ENCODE peak calls at places on chromosomes 13 and 19, in eight cellular contexts. E, I, J, F, O, W, V and S are unnamed samples.

GRCh38 chr19:2273356-2274184 is 8.4 kb downstream of the PEAK3 start:
- DNase-seq in E (peak; percentile 86), I (no peak), J (peak; percentile 84), F (peak; percentile 85), O (peak; percentile 76), W (peak; percentile 89), V (peak; percentile 86), S (no peak)

GRCh38 chr13:83810136-83810535 is 72.1 kb downstream of the SLITRK1 start:
- DNase-seq in E (no peak), I (no peak), J (no peak), F (no peak), O (no peak), W (no peak), V (no peak), S (no peak)

GRCh38 chr13:77345150-77345780 is 18.4 kb upstream of the MYCBP2 start:
- DNase-seq in E (no peak), I (no peak), J (no peak), F (no peak), O (no peak), W (no peak), V (no peak), S (no peak)

GRCh38 chr19:17109962-17110598 is 34.5 kb downstream of the MYO9B start:
- DNase-seq in E (no peak), I (peak; percentile 33), J (peak; percentile 77), F (peak; percentile 75), O (no peak), W (no peak), V (no peak), S (peak; percentile 33)

GRCh38 chr19:12833747-12834417 is 497 bp downstream of the RTBDN start:
- DNase-seq in E (no peak), I (no peak), J (no peak), F (no peak), O (peak; percentile 81), W (no peak), V (no peak), S (no peak)

GRCh38 chr13:47188802-47189201 is 291.9 kb upstream of the HTR2A start:
- DNase-seq in E (no peak), I (no peak), J (no peak), F (no peak), O (no peak), W (no peak), V (no peak), S (no peak)

GRCh38 chr19:51331193-51331592 is 10.7 kb downstream of the VSIG10L start:
- DNase-seq in E (no peak), I (no peak), J (no peak), F (no peak), O (no peak), W (no peak), V (no peak), S (no peak)

GRCh38 chr13:28558126-28558525 is 63.2 kb upstream of the FLT1 start:
- DNase-seq in E (no peak), I (no peak), J (no peak), F (no peak), O (no peak), W (no peak), V (no peak), S (no peak)

GRCh38 chr19:29687244-29687896 is 22.1 kb downstream of the PLEKHF1 start:
- DNase-seq in E (peak; percentile 86), I (peak; percentile 87), J (no peak), F (no peak), O (no peak), W (no peak), V (peak; percentile 52), S (no peak)

GRCh38 chr19:4537953-4538600 is 1.8 kb downstream of the LRG1 start:
- DNase-seq in E (no peak), I (peak; percentile 49), J (no peak), F (no peak), O (no peak), W (no peak), V (no peak), S (no peak)
- TF ChIP-seq POLR2A in E (no peak), I (no peak), J (no peak), F (no peak), O (no peak), W (no peak), V (no peak), S (no peak)

DNA sequence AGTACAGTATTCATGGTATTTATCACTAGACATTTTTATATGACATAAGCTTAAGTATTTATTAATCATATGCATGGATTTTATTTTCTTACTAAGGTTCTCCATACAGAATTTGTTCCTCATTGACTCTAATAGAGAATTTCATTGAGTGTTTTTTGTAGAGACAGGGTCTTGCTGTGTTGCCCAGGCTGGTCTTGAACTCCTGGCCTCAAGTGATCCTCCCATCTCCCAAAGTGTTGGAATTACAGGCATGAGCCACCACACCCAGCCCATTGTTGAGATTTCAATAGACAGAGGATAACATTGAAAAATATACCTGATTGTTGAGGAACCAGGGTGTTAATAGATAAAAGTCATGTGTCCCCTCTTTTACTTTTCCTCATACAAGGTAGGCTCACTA is 26.1 kb downstream of the IPO5 start:
- DNase-seq in E (no peak), I (no peak), J (no peak), F (no peak), O (no peak), W (no peak), V (no peak), S (no peak)
- H3K4me1 ChIP-seq in E (peaks cover 47% of the 10 kb centered on the region), I (peaks cover 45% of the 10 kb centered on the region), J (peaks cover 16% of the 10 kb centered on the region), F (peaks cover 42% of the 10 kb centered on the region), O (peaks cover 4% of the 10 kb centered on the region), W (no peaks in the 10 kb centered on the region), V (peaks cover 33% of the 10 kb centered on the region), S (peaks cover 38% of the 10 kb centered on the region)

GRCh38 chr19:23971598-23971997 is 56.9 kb downstream of the ZNF726 start:
- DNase-seq in E (no peak), I (no peak), J (no peak), F (no peak), O (no peak), W (no peak), V (no peak), S (no peak)
- H3K4me3 ChIP-seq in E (no peak overlapping the region), I (no peak overlapping the region), J (no peak overlapping the region), F (no peak overlapping the region), O (no peak overlapping the region), W (no peak overlapping the region), V (no peak overlapping the region), S (peak overlapping the region; percentile 16)

DNA sequence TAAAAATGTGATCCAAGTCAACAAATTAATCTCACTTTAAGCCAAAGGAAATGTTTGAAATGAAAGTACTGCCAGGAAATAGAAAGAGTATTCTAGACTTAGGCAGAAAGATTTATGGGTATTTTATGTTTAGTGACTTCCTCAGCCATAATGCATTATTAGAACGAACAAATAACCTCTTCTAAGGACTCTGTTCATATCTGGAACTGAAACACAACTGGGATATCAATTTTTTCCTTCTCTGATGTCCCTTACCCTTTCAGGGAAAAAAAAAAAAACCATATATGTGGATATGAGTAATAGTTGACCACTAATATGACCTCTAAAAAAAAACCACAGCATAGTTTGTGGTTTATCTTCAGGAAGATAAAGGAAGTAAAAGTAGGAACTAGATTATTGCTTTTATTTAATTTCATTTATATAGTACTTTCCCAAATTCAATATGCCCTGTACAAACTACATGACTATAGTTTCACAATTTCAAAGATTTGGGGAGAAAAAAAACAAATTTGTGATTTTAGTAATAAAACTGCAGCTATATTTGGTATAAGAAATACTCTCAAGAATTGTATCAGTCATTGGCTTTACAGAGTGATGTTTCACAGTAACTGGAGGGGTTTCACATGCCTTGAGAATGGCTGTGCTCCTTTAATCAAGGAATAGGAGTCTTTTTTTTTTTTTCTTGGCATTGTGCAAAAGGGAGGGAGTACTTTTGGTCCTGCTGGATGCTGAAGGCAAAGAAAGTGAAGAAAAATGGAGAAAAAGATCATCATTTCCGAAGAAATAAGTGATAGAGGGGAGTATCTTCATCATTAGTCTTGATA is 6.6 kb downstream of the ZNF507 start:
- DNase-seq in E (no peak), I (no peak), J (no peak), F (no peak), O (no peak), W (no peak), V (no peak), S (no peak)
- TF ChIP-seq POLR2A in E (no peak), I (no peak), J (no peak), F (no peak), O (no peak), W (no peak), V (no peak), S (no peak)

DNA sequence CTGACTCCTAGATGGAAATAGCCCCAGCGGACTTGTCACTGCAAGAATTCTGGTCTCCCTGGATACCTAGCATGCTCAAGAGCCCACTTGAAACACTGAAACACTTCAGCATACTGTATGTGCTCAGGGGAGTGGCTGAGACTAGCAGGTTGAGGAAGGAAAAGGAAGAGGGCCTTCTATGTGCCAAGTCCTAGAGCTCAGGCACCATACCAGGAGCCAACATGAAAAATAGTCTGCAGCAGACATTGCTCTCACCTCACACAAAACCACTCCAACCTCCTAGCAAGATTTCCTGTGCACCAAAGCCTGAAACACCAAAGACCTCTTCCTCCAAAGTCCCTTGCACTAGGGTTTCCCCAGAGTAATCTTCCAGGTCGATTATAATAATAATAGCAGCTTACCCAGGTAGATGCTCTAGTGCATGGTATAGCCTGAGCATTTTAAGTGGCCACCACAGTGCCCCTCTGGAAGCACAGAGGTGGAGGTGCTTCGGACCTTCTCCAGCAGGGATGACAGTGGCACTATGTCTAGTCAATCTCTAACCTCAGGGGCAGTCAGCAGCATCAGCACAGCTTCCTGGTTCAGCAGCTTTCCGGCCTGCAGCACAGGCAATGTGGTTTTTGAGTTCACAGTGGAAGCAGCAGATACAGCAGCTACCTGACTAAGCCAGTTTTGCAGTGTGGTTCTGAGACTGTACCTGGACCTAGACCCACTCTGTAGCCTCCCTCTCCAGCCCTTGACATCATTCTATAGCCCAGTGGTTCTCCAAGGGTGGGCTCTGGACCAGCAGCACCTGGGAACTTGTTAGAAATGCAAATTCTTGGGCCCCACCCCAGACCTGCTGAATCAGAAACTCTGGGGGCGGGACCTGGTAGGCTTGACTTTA is 45.6 kb upstream of the UBE2L5 start:
- DNase-seq in E (no peak), I (no peak), J (no peak), F (no peak), O (no peak), W (peak; percentile 55), V (no peak), S (peak; percentile 16)
- H3K4me1 ChIP-seq in E (no peaks in the 10 kb centered on the region), I (peaks cover 6% of the 10 kb centered on the region), J (no peaks in the 10 kb centered on the region), F (no peaks in the 10 kb centered on the region), O (peaks cover 7% of the 10 kb centered on the region), W (no peaks in the 10 kb centered on the region), V (no peaks in the 10 kb centered on the region), S (peaks cover 9% of the 10 kb centered on the region)

GRCh38 chr13:43368003-43368402 is 344.6 kb downstream of the DNAJC15 start:
- DNase-seq in E (no peak), I (no peak), J (no peak), F (no peak), O (no peak), W (no peak), V (no peak), S (no peak)
- H3K4me3 ChIP-seq in E (peak overlapping the region; percentile 9), I (peak overlapping the region; percentile 1), J (no peak overlapping the region), F (no peak overlapping the region), O (no peak overlapping the region), W (peak overlapping the region; percentile 7), V (no peak overlapping the region), S (no peak overlapping the region)

DNA sequence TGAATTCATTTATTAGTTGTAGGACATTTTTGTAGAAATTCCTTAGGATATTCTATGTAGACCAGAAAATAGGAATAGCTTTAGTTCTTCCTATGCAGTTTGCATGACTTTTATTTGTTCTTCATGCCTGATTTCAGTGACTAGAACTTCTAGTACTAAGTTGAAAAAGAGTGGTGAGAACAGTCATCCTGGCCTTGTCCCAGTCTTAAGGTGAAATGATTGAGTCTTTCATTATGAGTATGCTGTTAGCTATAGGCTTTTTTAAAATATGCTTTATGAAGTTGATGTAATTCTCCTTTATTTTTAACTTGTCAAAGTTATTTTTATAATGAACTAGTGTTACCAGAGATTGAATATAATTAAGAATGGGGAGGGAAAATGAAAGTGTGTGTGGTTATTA is 690.1 kb upstream of the KLHL1 start:
- DNase-seq in E (no peak), I (no peak), J (no peak), F (no peak), O (no peak), W (no peak), V (no peak), S (no peak)
- TF ChIP-seq POLR2A in E (no peak), I (no peak), J (no peak), F (no peak), O (no peak), W (no peak), V (no peak), S (no peak)